ENCODE peak calls at places on chromosome 2, in four cellular contexts. X, Q, D and W are unnamed samples.

GRCh38 chr2:240435457-240435954 is at the start of gene GPC1:
- DNase-seq in X (peak), Q (no peak), D (peak), W (peak)

GRCh38 chr2:107777962-107778361 is 48.7 kb upstream of the RGPD4 start:
- DNase-seq in X (no peak), Q (no peak), D (no peak), W (no peak)

GRCh38 chr2:69269330-69269729 is 117.7 kb downstream of the GFPT1 start:
- DNase-seq in X (no peak), Q (no peak), D (no peak), W (no peak)

GRCh38 chr2:64675860-64676259 is 22.1 kb upstream of the SERTAD2 start:
- DNase-seq in X (peak), Q (peak), D (no peak), W (peak)

GRCh38 chr2:45922577-45922988 is 271.1 kb downstream of the PRKCE start:
- DNase-seq in X (peak), Q (no peak), D (peak), W (no peak)

GRCh38 chr2:200432296-200432695 is 77.6 kb downstream of the KCTD18 start:
- DNase-seq in X (no peak), Q (no peak), D (no peak), W (no peak)

GRCh38 chr2:120737802-120738516 is 2.3 kb downstream of the GLI2 start:
- DNase-seq in X (peak), Q (no peak), D (no peak), W (no peak)

GRCh38 chr2:101175991-101176390 is 24.8 kb upstream of the TBC1D8 start:
- DNase-seq in X (no peak), Q (no peak), D (no peak), W (no peak)

GRCh38 chr2:154709215-154709614 is 10.7 kb downstream of the KCNJ3 start:
- DNase-seq in X (no peak), Q (no peak), D (no peak), W (no peak)